ENCODE peak calls at places on chromosomes 6 and 20, in ten cellular contexts. T is glutamatergic neuron, Y is hepatocyte, E is BJ, Z is HFFc6, L is choroid plexus epithelial cell, D is AG04450, K is colonic mucosa, H is HL-60, P is AG09319. G is an unnamed sample.

GRCh38 chr6:149461670-149462069 is 23.1 kb downstream of the ZC3H12D start:
- DNase-seq in H (no peak), Y (no peak), D (no peak), P (no peak), Z (no peak), K (no peak), L (no peak), E (no peak), T (no peak), G (no peak)

GRCh38 chr20:35436175-35436568 is 1.9 kb downstream of the GDF5 start:
- DNase-seq in L (no peak), T (no peak), D (no peak), P (no peak), Y (no peak), Z (no peak), E (no peak), H (no peak), K (no peak), G (no peak)

GRCh38 chr6:133894795-133895401 is 6.0 kb downstream of the TCF21 start:
- DNase-seq in T (no peak), L (peak), Y (peak), K (peak), P (no peak), Z (no peak), D (peak), E (no peak), H (no peak), G (no peak)

GRCh38 chr6:1027109-1027794 is 284.6 kb upstream of the FOXQ1 start:
- DNase-seq in Y (peak), D (peak), L (peak), T (no peak), H (no peak), Z (peak), P (peak), E (peak), K (no peak), G (no peak)

GRCh38 chr20:53805895-53806384 is 212.3 kb upstream of the ZNF217 start:
- DNase-seq in E (peak), D (no peak), Z (peak), H (no peak), K (peak), T (no peak), P (no peak), Y (no peak), L (peak), G (no peak)

GRCh38 chr6:164086326-164086887 is 671.9 kb downstream of the QKI start:
- DNase-seq in T (no peak), E (no peak), K (no peak), D (no peak), P (no peak), Y (no peak), Z (no peak), L (no peak), H (no peak), G (no peak)

GRCh38 chr20:57323034-57323433 is 6.6 kb upstream of the SPO11 start:
- DNase-seq in H (no peak), Z (peak), K (peak), Y (peak), P (no peak), D (no peak), E (no peak), T (peak), L (peak), G (no peak)

GRCh38 chr6:170036916-170037315 is 254.0 kb downstream of the DLL1 start:
- DNase-seq in L (no peak), P (no peak), T (peak), D (no peak), K (no peak), Y (no peak), H (no peak), E (no peak), Z (no peak), G (no peak)

GRCh38 chr6:129774697-129775447 is 64.9 kb upstream of the ARHGAP18 start:
- DNase-seq in H (peak), D (peak), P (peak), Z (peak), E (no peak), T (peak), L (peak), K (peak), Y (peak), G (peak)

GRCh38 chr6:10347561-10348327 is 67.1 kb downstream of the TFAP2A start:
- DNase-seq in K (no peak), L (no peak), P (peak), Y (peak), E (peak), H (no peak), Z (peak), T (no peak), D (no peak), G (no peak)

GRCh38 chr20:58965270-58966064 is 15.6 kb upstream of the NELFCD start:
- DNase-seq in L (no peak), D (no peak), Y (no peak), E (no peak), T (no peak), P (no peak), Z (no peak), H (no peak), K (no peak), G (no peak)

GRCh38 chr20:12790856-12791255 is 217.9 kb upstream of the SPTLC3 start:
- DNase-seq in Y (no peak), E (no peak), H (no peak), T (no peak), P (no peak), L (no peak), K (no peak), Z (no peak), D (no peak), G (no peak)

GRCh38 chr6:30814137-30815084 is 69.9 kb upstream of the DDR1 start:
- DNase-seq in T (no peak), E (no peak), K (no peak), P (no peak), L (peak), Y (peak), Z (peak), D (no peak), H (no peak), G (no peak)

GRCh38 chr6:7137335-7138106 is 29.8 kb downstream of the RREB1 start:
- DNase-seq in Y (no peak), Z (peak), L (peak), P (no peak), D (no peak), E (no peak), K (peak), T (peak), H (peak), G (no peak)

GRCh38 chr6:54916858-54917257 is 70.3 kb downstream of the FAM83B start:
- DNase-seq in E (peak), T (no peak), Z (peak), Y (peak), D (no peak), K (no peak), P (no peak), H (no peak), L (no peak), G (no peak)

GRCh38 chr6:41713650-41714291 is 21.6 kb downstream of the TFEB start:
- DNase-seq in D (no peak), H (no peak), E (no peak), L (no peak), Y (no peak), Z (peak), K (no peak), P (no peak), T (no peak), G (no peak)

GRCh38 chr6:2931970-2932748 is 29.1 kb upstream of the SERPINB9 start:
- DNase-seq in K (peak), H (peak), L (peak), D (peak), T (peak), P (peak), Z (peak), Y (peak), E (peak), G (peak)

GRCh38 chr20:3199206-3199605 is 5.3 kb downstream of the DDRGK1 start:
- DNase-seq in P (no peak), L (no peak), T (no peak), Y (no peak), H (no peak), K (no peak), E (no peak), Z (no peak), D (no peak), G (no peak)

GRCh38 chr6:72760130-72760793 is 138.4 kb downstream of the KCNQ5 start:
- DNase-seq in P (no peak), H (no peak), Y (no peak), K (no peak), T (no peak), Z (peak), E (no peak), L (peak), D (no peak), G (no peak)

GRCh38 chr20:49674383-49675352 is 39.0 kb downstream of the B4GALT5 start:
- DNase-seq in H (no peak), Z (peak), P (no peak), T (no peak), D (no peak), Y (peak), L (no peak), E (no peak), K (peak), G (no peak)

GRCh38 chr6:89944826-89945407 is 50.6 kb downstream of the GJA10 start:
- DNase-seq in D (no peak), L (peak), H (no peak), E (no peak), Z (peak), T (no peak), K (no peak), Y (no peak), P (no peak), G (no peak)

GRCh38 chr6:88538130-88538706 is 372.1 kb upstream of the CNR1 start:
- DNase-seq in H (no peak), Y (peak), K (no peak), D (no peak), L (peak), Z (no peak), E (no peak), P (no peak), T (no peak), G (peak)

GRCh38 chr6:158517581-158517980 is 42.3 kb upstream of the TMEM181 start:
- DNase-seq in K (no peak), T (no peak), Y (no peak), L (no peak), P (no peak), D (no peak), Z (no peak), E (no peak), H (no peak), G (no peak)

GRCh38 chr6:5996701-5997419 is 9.9 kb downstream of the NRN1 start:
- DNase-seq in D (no peak), L (no peak), T (peak), H (no peak), P (no peak), Z (no peak), Y (peak), K (no peak), E (no peak), G (peak)

GRCh38 chr20:50921055-50921454 is 10.2 kb downstream of the ADNP start:
- DNase-seq in H (no peak), K (no peak), Z (no peak), D (no peak), T (no peak), Y (no peak), P (no peak), E (no peak), L (peak), G (no peak)

GRCh38 chr6:162099685-162100084 is 627.9 kb downstream of the PRKN start:
- DNase-seq in T (no peak), P (peak), Z (no peak), E (peak), Y (peak), D (peak), H (peak), K (no peak), L (peak), G (no peak)

GRCh38 chr6:145569140-145569539 is 166.2 kb downstream of the EPM2A start:
- DNase-seq in D (no peak), Z (no peak), L (peak), E (no peak), K (no peak), T (no peak), Y (no peak), H (no peak), P (no peak), G (no peak)

GRCh38 chr6:129621252-129621651 is 88.7 kb downstream of the ARHGAP18 start:
- DNase-seq in P (no peak), H (no peak), T (no peak), D (no peak), Y (no peak), K (no peak), L (peak), Z (no peak), E (no peak), G (no peak)

GRCh38 chr20:1309439-1309847 is 19.5 kb downstream of the SDCBP2 start:
- DNase-seq in D (no peak), L (no peak), T (no peak), H (no peak), P (no peak), E (no peak), K (no peak), Z (no peak), Y (no peak), G (no peak)

GRCh38 chr6:30761791-30762429 is 17.6 kb upstream of the IER3 start:
- DNase-seq in H (no peak), Z (no peak), D (no peak), T (no peak), P (no peak), Y (no peak), E (no peak), L (no peak), K (no peak), G (no peak)

GRCh38 chr20:46894579-46894958 is at the start of gene EYA2:
- DNase-seq in H (no peak), L (no peak), Y (peak), T (peak), K (peak), D (no peak), Z (no peak), E (no peak), P (no peak), G (peak)

GRCh38 chr6:5946181-5946580 is 60.5 kb downstream of the NRN1 start:
- DNase-seq in D (no peak), Y (no peak), Z (no peak), H (no peak), E (no peak), L (no peak), P (no peak), T (no peak), K (no peak), G (no peak)

GRCh38 chr6:148628251-148628650 is 118.6 kb upstream of the UST start:
- DNase-seq in Y (no peak), L (no peak), K (no peak), H (no peak), E (no peak), T (no peak), D (no peak), Z (no peak), P (no peak), G (no peak)

GRCh38 chr6:168198302-168199180 is 119.5 kb upstream of the FRMD1 start:
- DNase-seq in P (no peak), K (no peak), T (no peak), Y (no peak), Z (no peak), E (no peak), L (no peak), H (no peak), D (no peak), G (no peak)

GRCh38 chr20:6908673-6909072 is 141.2 kb downstream of the BMP2 start:
- DNase-seq in D (no peak), Y (no peak), E (no peak), H (no peak), T (no peak), Z (no peak), K (no peak), P (no peak), L (no peak), G (no peak)

GRCh38 chr6:83429857-83430605 is 820 bp downstream of the ME1 start:
- DNase-seq in Y (peak), E (no peak), T (no peak), K (peak), H (no peak), P (no peak), D (no peak), Z (peak), L (peak), G (peak)

DNA sequence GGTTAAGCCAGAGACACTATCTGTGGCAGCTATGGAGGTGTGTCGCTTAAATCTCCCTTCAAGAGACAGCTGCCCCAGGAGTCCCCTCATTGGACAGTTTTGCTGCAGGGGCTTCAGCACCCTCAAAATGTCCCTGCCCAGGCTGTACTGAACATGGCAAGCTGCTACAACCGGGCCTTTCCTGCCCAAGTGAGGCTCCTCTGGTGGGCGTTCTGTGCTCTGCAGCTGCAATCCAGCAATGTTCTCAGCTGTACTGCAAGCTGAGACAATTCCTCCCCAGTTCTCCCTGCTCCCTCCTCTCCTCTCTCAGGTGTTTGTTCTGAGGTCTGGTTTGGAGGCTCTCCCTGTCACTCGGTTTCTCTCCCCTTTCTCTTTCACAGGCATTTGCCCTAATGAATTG is 190.8 kb upstream of the LAMP5 start:
- DNase-seq in H (no peak), K (no peak), T (peak), E (no peak), Y (peak), Z (no peak), P (no peak), L (peak), D (no peak), G (no peak)
- TF ChIP-seq CTCF in H (peak), K (no peak), T (peak), E (peak), Y (peak), Z (peak), P (peak), L (peak), D (peak), G (peak)

GRCh38 chr20:4817230-4817671 is 95.5 kb downstream of the PRND start:
- DNase-seq in T (no peak), Y (no peak), P (peak), L (peak), H (no peak), K (no peak), D (no peak), E (no peak), Z (peak), G (no peak)
- TF ChIP-seq CTCF in T (no peak), Y (no peak), P (no peak), L (peak), H (no peak), K (no peak), D (peak), E (peak), Z (peak), G (no peak)

GRCh38 chr20:32483351-32484220 is 101.5 kb downstream of the NOL4L start:
- DNase-seq in D (no peak), H (peak), L (peak), P (peak), K (peak), Z (peak), E (no peak), Y (peak), T (peak), G (peak)

GRCh38 chr20:32485770-32486248 is 99.3 kb downstream of the NOL4L start:
- DNase-seq in Z (no peak), P (no peak), E (no peak), T (no peak), Y (peak), H (no peak), K (peak), L (no peak), D (no peak), G (no peak)

GRCh38 chr20:32487381-32487780 is 97.8 kb downstream of the NOL4L start:
- DNase-seq in P (no peak), D (no peak), Y (no peak), L (no peak), H (no peak), E (no peak), K (no peak), T (no peak), Z (no peak), G (no peak)

GRCh38 chr20:32484221-32485125 is 100.7 kb downstream of the NOL4L start:
- DNase-seq in Y (peak), L (peak), H (no peak), Z (no peak), P (no peak), D (no peak), E (no peak), K (peak), T (peak), G (peak)

GRCh38 chr20:32485126-32485769 is 99.9 kb downstream of the NOL4L start:
- DNase-seq in H (peak), T (peak), P (peak), Y (peak), E (no peak), K (peak), L (peak), D (no peak), Z (peak), G (peak)
- TF ChIP-seq CTCF in H (peak), T (peak), P (peak), Y (peak), E (peak), K (peak), L (peak), D (peak), Z (peak), G (peak)

DNA sequence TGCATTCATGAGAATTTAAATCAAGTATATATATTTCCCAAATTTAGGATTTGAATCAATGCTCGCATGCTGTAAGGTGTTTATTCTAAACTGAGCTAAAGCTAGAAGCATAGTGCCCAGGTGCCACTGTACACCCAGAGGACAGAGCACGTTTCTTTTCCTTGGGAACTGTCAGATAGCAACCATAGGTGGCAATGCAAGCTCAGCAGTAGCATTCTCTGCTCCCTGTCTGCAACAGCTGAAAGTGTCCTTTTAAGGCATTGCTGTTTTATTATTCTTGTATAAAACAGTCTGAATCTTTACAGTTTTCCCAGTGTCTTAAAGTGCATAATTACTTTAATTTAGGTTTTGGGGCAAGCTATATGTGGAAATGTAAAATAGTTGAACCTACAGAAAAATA is 443.4 kb upstream of the MMS22L start:
- DNase-seq in E (no peak), Z (no peak), P (no peak), H (no peak), L (no peak), D (no peak), K (no peak), Y (peak), T (peak), G (no peak)
- TF ChIP-seq CTCF in E (no peak), Z (no peak), P (no peak), H (no peak), L (no peak), D (no peak), K (no peak), Y (peak), T (no peak), G (peak)

DNA sequence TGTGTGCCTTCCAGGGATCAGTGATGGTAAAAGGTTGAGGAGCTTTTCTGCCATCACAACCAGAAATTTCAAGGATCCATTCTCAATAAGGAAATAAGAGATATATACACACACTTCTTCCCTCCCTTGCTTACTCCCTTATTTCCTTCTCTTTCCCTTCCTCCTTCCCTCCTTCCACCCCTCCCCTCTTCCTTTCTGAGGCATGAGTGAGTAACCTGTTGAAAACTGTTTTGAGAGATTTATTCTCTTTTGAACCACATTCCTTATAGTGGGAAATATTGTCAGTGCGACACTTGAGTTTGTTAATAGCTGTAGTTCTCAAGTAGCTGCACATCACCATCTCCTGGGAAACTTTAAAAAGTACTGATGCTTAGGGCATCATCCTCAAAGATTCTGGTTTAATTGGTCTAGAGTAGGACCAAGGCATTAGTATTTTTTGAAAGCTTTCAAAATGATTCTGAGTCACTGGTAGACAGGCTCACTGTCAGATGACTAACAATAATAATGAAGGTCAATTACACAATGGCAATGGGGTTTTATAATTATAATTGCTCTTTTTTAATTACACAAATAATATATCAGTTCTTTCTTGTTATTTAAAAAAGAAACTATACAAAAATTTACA is 109.9 kb downstream of the POPDC3 start:
- DNase-seq in E (no peak), D (no peak), Y (no peak), P (no peak), L (no peak), H (no peak), T (no peak), Z (no peak), K (no peak), G (no peak)
- TF ChIP-seq CTCF in E (no peak), D (no peak), Y (no peak), P (no peak), L (no peak), H (no peak), T (no peak), Z (no peak), K (no peak), G (no peak)

G was measured in neural crest cell.